ENCODE peak calls at places on chromosomes 5 and 9, in ten cellular contexts. R is ovary, F is A549, X is adrenal gland, V is IMR-90, J is uterus, M is sigmoid colon, U is spleen, Q is gastrocnemius medialis, A is stomach. Z is an unnamed sample.
A peak's percentile ranks its signal among the peaks of the same experiment; 100 is the strongest.

GRCh38 chr5:141512390-141513020 is 23.6 kb downstream of the PCDHGC5 start:
- DNase-seq in R (peak; percentile 91), F (peak; percentile 62), X (peak; percentile 93), V (peak; percentile 54), J (peak; percentile 76), M (peak; percentile 93), U (peak; percentile 96), Q (peak; percentile 68), A (peak; percentile 88), Z (peak; percentile 89)

GRCh38 chr9:706606-707451 is 134.7 kb upstream of the DMRT1 start:
- DNase-seq in R (peak; percentile 78), F (no peak), X (peak; percentile 73), V (peak; percentile 75), J (peak; percentile 71), M (peak; percentile 92), U (peak; percentile 92), Q (peak; percentile 68), A (peak; percentile 70), Z (peak; percentile 60)

GRCh38 chr9:125651907-125652306 is 55.1 kb downstream of the MAPKAP1 start:
- DNase-seq in R (no peak), F (no peak), X (no peak), V (no peak), J (no peak), M (no peak), U (no peak), Q (no peak), A (no peak), Z (no peak)

GRCh38 chr5:38719916-38720315 is 125.9 kb upstream of the OSMR start:
- DNase-seq in R (no peak), F (no peak), X (no peak), V (peak; percentile 89), J (no peak), M (no peak), U (no peak), Q (no peak), A (no peak), Z (no peak)

GRCh38 chr9:136693490-136694162 is 6.4 kb upstream of the AGPAT2 start:
- DNase-seq in R (no peak), F (peak; percentile 95), X (peak; percentile 77), V (peak; percentile 24), J (no peak), M (no peak), U (no peak), Q (peak; percentile 49), A (peak; percentile 88), Z (no peak)

GRCh38 chr9:88387035-88387732 is 1.1 kb upstream of the SPIN1 start:
- DNase-seq in R (peak; percentile 62), F (peak; percentile 52), X (peak; percentile 78), V (peak; percentile 55), J (peak; percentile 26), M (peak; percentile 69), U (peak; percentile 84), Q (no peak), A (peak; percentile 34), Z (peak; percentile 31)

GRCh38 chr5:107516452-107517184 is 154.1 kb downstream of the EFNA5 start:
- DNase-seq in R (no peak), F (no peak), X (no peak), V (peak; percentile 17), J (no peak), M (no peak), U (no peak), Q (no peak), A (no peak), Z (no peak)

GRCh38 chr9:103397868-103398600 is 402.9 kb downstream of the CYLC2 start:
- DNase-seq in R (no peak), F (peak; percentile 21), X (peak; percentile 27), V (no peak), J (no peak), M (no peak), U (no peak), Q (no peak), A (peak; percentile 27), Z (no peak)

GRCh38 chr5:84249918-84250635 is 134.6 kb downstream of the EDIL3 start:
- DNase-seq in R (no peak), F (no peak), X (no peak), V (peak; percentile 79), J (no peak), M (no peak), U (no peak), Q (no peak), A (no peak), Z (no peak)

GRCh38 chr5:175809531-175810121 is 61.8 kb upstream of the CPLX2 start:
- DNase-seq in R (no peak), F (peak; percentile 84), X (no peak), V (peak; percentile 86), J (no peak), M (no peak), U (peak; percentile 31), Q (no peak), A (no peak), Z (no peak)

GRCh38 chr5:35161637-35162248 is 68.5 kb downstream of the PRLR start:
- DNase-seq in R (no peak), F (no peak), X (no peak), V (no peak), J (peak; percentile 25), M (no peak), U (no peak), Q (no peak), A (no peak), Z (no peak)

GRCh38 chr9:20271107-20271506 is 351.2 kb downstream of the MLLT3 start:
- DNase-seq in R (no peak), F (no peak), X (no peak), V (no peak), J (no peak), M (no peak), U (no peak), Q (no peak), A (no peak), Z (no peak)

GRCh38 chr5:94217745-94218144 is 400.7 kb downstream of the KIAA0825 start:
- DNase-seq in R (no peak), F (no peak), X (no peak), V (no peak), J (no peak), M (no peak), U (no peak), Q (no peak), A (no peak), Z (no peak)

GRCh38 chr5:94228791-94229190 is 389.6 kb downstream of the KIAA0825 start:
- DNase-seq in R (no peak), F (no peak), X (no peak), V (no peak), J (no peak), M (no peak), U (no peak), Q (no peak), A (no peak), Z (no peak)

GRCh38 chr5:94218374-94218773 is 400.0 kb downstream of the KIAA0825 start:
- DNase-seq in R (no peak), F (no peak), X (no peak), V (peak; percentile 86), J (no peak), M (no peak), U (no peak), Q (no peak), A (no peak), Z (no peak)

DNA sequence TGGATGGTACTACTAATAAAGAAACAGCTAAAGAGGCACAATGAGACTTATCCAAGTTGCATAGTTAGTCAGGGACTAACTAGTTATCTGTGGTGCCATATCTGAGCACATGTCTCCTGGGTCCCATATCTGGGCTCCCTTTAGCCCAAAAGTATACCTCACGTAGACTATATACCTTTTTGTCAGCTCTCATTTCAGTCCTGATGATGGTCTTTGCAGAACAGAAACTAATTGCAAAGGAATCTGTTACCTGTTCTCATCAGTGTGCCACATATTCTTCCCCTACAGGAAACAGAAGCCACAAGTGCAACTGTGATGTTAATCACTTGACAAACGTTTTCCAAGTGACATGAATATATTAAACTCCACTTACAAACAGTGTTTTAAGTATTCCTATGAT is 395.2 kb downstream of the KIAA0825 start:
- DNase-seq in R (no peak), F (no peak), X (no peak), V (no peak), J (no peak), M (no peak), U (no peak), Q (no peak), A (no peak), Z (no peak)
- H3K4me3 ChIP-seq in R (no peak overlapping the region), F (no peak overlapping the region), X (no peak overlapping the region), V (no peak overlapping the region), J (no peak overlapping the region), M (no peak overlapping the region), U (no peak overlapping the region), Q (no peak overlapping the region), A (no peak overlapping the region), Z (no peak overlapping the region)

GRCh38 chr5:81756016-81756415 is 5.1 kb upstream of the SSBP2 start:
- DNase-seq in R (no peak), F (no peak), X (no peak), V (no peak), J (no peak), M (no peak), U (no peak), Q (no peak), A (no peak), Z (no peak)
- H3K27ac ChIP-seq in R (no peak overlapping the region), F (peak overlapping the region; percentile 78), X (no peak overlapping the region), V (no peak overlapping the region), J (peak overlapping the region; percentile 32), M (peak overlapping the region; percentile 100), U (no peak overlapping the region), Q (peak overlapping the region; percentile 86), A (peak overlapping the region; percentile 74), Z (peak overlapping the region; percentile 58)

GRCh38 chr5:80251636-80252035 is 4.2 kb downstream of the SERINC5 start:
- DNase-seq in R (no peak), F (no peak), X (peak; percentile 80), V (peak; percentile 40), J (no peak), M (no peak), U (no peak), Q (peak; percentile 28), A (no peak), Z (no peak)

GRCh38 chr5:80255425-80255751 is 460 bp downstream of the SERINC5 start:
- DNase-seq in R (peak; percentile 61), F (peak; percentile 72), X (peak; percentile 68), V (peak; percentile 50), J (peak; percentile 60), M (peak; percentile 88), U (no peak), Q (peak; percentile 16), A (peak; percentile 73), Z (peak; percentile 68)

GRCh38 chr5:80259511-80260200 is 3.8 kb upstream of the SERINC5 start:
- DNase-seq in R (no peak), F (no peak), X (no peak), V (no peak), J (no peak), M (no peak), U (no peak), Q (no peak), A (no peak), Z (no peak)

GRCh38 chr5:80254767-80255424 is 952 bp downstream of the SERINC5 start:
- DNase-seq in R (no peak), F (peak; percentile 28), X (peak; percentile 33), V (peak; percentile 28), J (no peak), M (no peak), U (no peak), Q (no peak), A (peak; percentile 49), Z (no peak)

GRCh38 chr5:80255752-80256479 is at the start of gene SERINC5:
- DNase-seq in R (peak; percentile 86), F (peak; percentile 72), X (peak; percentile 90), V (peak; percentile 68), J (peak; percentile 85), M (peak; percentile 93), U (peak; percentile 97), Q (peak; percentile 60), A (peak; percentile 85), Z (peak; percentile 91)
- TF ChIP-seq POLR2A in R (peak; percentile 93), F (peak; percentile 85), X (peak; percentile 88), V (peak; percentile 88), J (peak; percentile 93), M (peak; percentile 93), U (peak; percentile 59), Q (peak; percentile 87), A (no peak), Z (peak; percentile 63)

GRCh38 chr5:135834639-135835529 is at the start of gene SLC25A48:
- DNase-seq in R (no peak), F (peak; percentile 87), X (no peak), V (peak; percentile 16), J (no peak), M (no peak), U (peak; percentile 80), Q (no peak), A (peak; percentile 40), Z (peak; percentile 67)
- H3K4me3 ChIP-seq in R (no peak within 1 kb of the TSS), F (peak within 1 kb of the TSS; percentile 47), X (no peak within 1 kb of the TSS), V (no peak within 1 kb of the TSS), J (no peak within 1 kb of the TSS), M (no peak within 1 kb of the TSS), U (no peak within 1 kb of the TSS), Q (peak within 1 kb of the TSS; percentile 59), A (peak within 1 kb of the TSS; percentile 36), Z (peak within 1 kb of the TSS; percentile 49)

Z was measured in heart left ventricle.